ENCODE peak calls at places on chromosome 1, in five cellular contexts. One of them, this sample, is unnamed.
A peak's percentile ranks its signal among the peaks of the same experiment; 100 is the strongest.

GRCh38 chr1:151584278-151584677 is 27.6 kb upstream of the SNX27 start:
- DNase-seq in HL-60: no peak
- DNase-seq in fibroblast of lung: no peak
- DNase-seq in right lobe of liver: no peak
- DNase-seq in esophagus squamous epithelium: no peak
- DNase-seq in this sample: no peak

GRCh38 chr1:10626011-10626731 is 151.4 kb downstream of the PEX14 start:
- DNase-seq in HL-60: no peak
- DNase-seq in fibroblast of lung: no peak
- DNase-seq in right lobe of liver: no peak
- DNase-seq in esophagus squamous epithelium: no peak
- DNase-seq in this sample: no peak

GRCh38 chr1:194568610-194569009 is 1382.2 kb upstream of the B3GALT2 start:
- DNase-seq in HL-60: no peak
- DNase-seq in fibroblast of lung: peak; percentile 13
- DNase-seq in right lobe of liver: no peak
- DNase-seq in esophagus squamous epithelium: no peak
- DNase-seq in this sample: peak; percentile 10

GRCh38 chr1:232450626-232451025 is 179.3 kb downstream of the SIPA1L2 start:
- DNase-seq in HL-60: no peak
- DNase-seq in fibroblast of lung: no peak
- DNase-seq in right lobe of liver: no peak
- DNase-seq in esophagus squamous epithelium: no peak
- DNase-seq in this sample: no peak

GRCh38 chr1:39105061-39105840 is 79.1 kb downstream of the NDUFS5 start:
- DNase-seq in HL-60: no peak
- DNase-seq in fibroblast of lung: peak; percentile 71
- DNase-seq in right lobe of liver: peak; percentile 87
- DNase-seq in esophagus squamous epithelium: no peak
- DNase-seq in this sample: no peak

GRCh38 chr1:34167091-34167788 is 2.2 kb upstream of the CSMD2 start:
- DNase-seq in HL-60: no peak
- DNase-seq in fibroblast of lung: no peak
- DNase-seq in right lobe of liver: no peak
- DNase-seq in esophagus squamous epithelium: no peak
- DNase-seq in this sample: no peak

GRCh38 chr1:69404486-69404885 is 163.2 kb upstream of the LRRC7 start:
- DNase-seq in HL-60: no peak
- DNase-seq in fibroblast of lung: peak; percentile 22
- DNase-seq in right lobe of liver: no peak
- DNase-seq in esophagus squamous epithelium: no peak
- DNase-seq in this sample: no peak

GRCh38 chr1:244048566-244049141 is 2.4 kb upstream of the ZBTB18 start:
- DNase-seq in HL-60: no peak
- DNase-seq in fibroblast of lung: no peak
- DNase-seq in right lobe of liver: no peak
- DNase-seq in esophagus squamous epithelium: no peak
- DNase-seq in this sample: no peak

GRCh38 chr1:197327776-197328364 is 59.8 kb downstream of the CRB1 start:
- DNase-seq in HL-60: no peak
- DNase-seq in fibroblast of lung: peak; percentile 9
- DNase-seq in right lobe of liver: no peak
- DNase-seq in esophagus squamous epithelium: no peak
- DNase-seq in this sample: no peak

GRCh38 chr1:214441119-214441518 is 110.3 kb downstream of the PTPN14 start:
- DNase-seq in HL-60: peak; percentile 42
- DNase-seq in fibroblast of lung: peak; percentile 72
- DNase-seq in right lobe of liver: no peak
- DNase-seq in esophagus squamous epithelium: no peak
- DNase-seq in this sample: peak; percentile 54

GRCh38 chr1:210445485-210445884 is 116.8 kb downstream of the HHAT start:
- DNase-seq in HL-60: no peak
- DNase-seq in fibroblast of lung: no peak
- DNase-seq in right lobe of liver: no peak
- DNase-seq in esophagus squamous epithelium: no peak
- DNase-seq in this sample: no peak

GRCh38 chr1:162939035-162939434 is 78.1 kb upstream of the CCDC190 start:
- DNase-seq in HL-60: no peak
- DNase-seq in fibroblast of lung: no peak
- DNase-seq in right lobe of liver: no peak
- DNase-seq in esophagus squamous epithelium: no peak
- DNase-seq in this sample: no peak

GRCh38 chr1:76317299-76317913 is 242.9 kb downstream of the ST6GALNAC3 start:
- DNase-seq in HL-60: no peak
- DNase-seq in fibroblast of lung: no peak
- DNase-seq in right lobe of liver: no peak
- DNase-seq in esophagus squamous epithelium: no peak
- DNase-seq in this sample: no peak

GRCh38 chr1:203650012-203650836 is 23.6 kb downstream of the ATP2B4 start:
- DNase-seq in HL-60: no peak
- DNase-seq in fibroblast of lung: peak; percentile 80
- DNase-seq in right lobe of liver: peak; percentile 59
- DNase-seq in esophagus squamous epithelium: no peak
- DNase-seq in this sample: no peak

GRCh38 chr1:5906966-5907365 is 85.3 kb downstream of the NPHP4 start:
- DNase-seq in HL-60: no peak
- DNase-seq in fibroblast of lung: no peak
- DNase-seq in right lobe of liver: peak; percentile 39
- DNase-seq in esophagus squamous epithelium: no peak
- DNase-seq in this sample: no peak

GRCh38 chr1:8643542-8644536 is 173.6 kb downstream of the RERE start:
- DNase-seq in HL-60: no peak
- DNase-seq in fibroblast of lung: no peak
- DNase-seq in right lobe of liver: peak; percentile 67
- DNase-seq in esophagus squamous epithelium: no peak
- DNase-seq in this sample: no peak

GRCh38 chr1:27365372-27366112 is 1.2 kb downstream of the MAP3K6 start:
- DNase-seq in HL-60: peak; percentile 75
- DNase-seq in fibroblast of lung: peak; percentile 84
- DNase-seq in right lobe of liver: peak; percentile 88
- DNase-seq in esophagus squamous epithelium: peak; percentile 58
- DNase-seq in this sample: peak; percentile 84

GRCh38 chr1:15322648-15323350 is 75.8 kb downstream of the FHAD1 start:
- DNase-seq in HL-60: no peak
- DNase-seq in fibroblast of lung: no peak
- DNase-seq in right lobe of liver: peak; percentile 62
- DNase-seq in esophagus squamous epithelium: no peak
- DNase-seq in this sample: no peak

GRCh38 chr1:45216861-45217260 is 10.5 kb upstream of the ZSWIM5 start:
- DNase-seq in HL-60: no peak
- DNase-seq in fibroblast of lung: no peak
- DNase-seq in right lobe of liver: no peak
- DNase-seq in esophagus squamous epithelium: no peak
- DNase-seq in this sample: no peak

GRCh38 chr1:69246721-69247120 is 321.0 kb upstream of the LRRC7 start:
- DNase-seq in HL-60: no peak
- DNase-seq in fibroblast of lung: peak; percentile 20
- DNase-seq in right lobe of liver: no peak
- DNase-seq in esophagus squamous epithelium: no peak
- DNase-seq in this sample: no peak

GRCh38 chr1:19438552-19439196 is 46.7 kb downstream of the CAPZB start:
- DNase-seq in HL-60: no peak
- DNase-seq in fibroblast of lung: no peak
- DNase-seq in right lobe of liver: no peak
- DNase-seq in esophagus squamous epithelium: no peak
- DNase-seq in this sample: no peak

GRCh38 chr1:102834688-102835320 is 273.5 kb downstream of the COL11A1 start:
- DNase-seq in HL-60: no peak
- DNase-seq in fibroblast of lung: peak; percentile 54
- DNase-seq in right lobe of liver: no peak
- DNase-seq in esophagus squamous epithelium: no peak
- DNase-seq in this sample: peak; percentile 29

GRCh38 chr1:30607723-30608122 is 115.7 kb downstream of the MATN1 start:
- DNase-seq in HL-60: no peak
- DNase-seq in fibroblast of lung: no peak
- DNase-seq in right lobe of liver: no peak
- DNase-seq in esophagus squamous epithelium: no peak
- DNase-seq in this sample: no peak

GRCh38 chr1:186761358-186761757 is 67.4 kb upstream of the PLA2G4A start:
- DNase-seq in HL-60: no peak
- DNase-seq in fibroblast of lung: no peak
- DNase-seq in right lobe of liver: no peak
- DNase-seq in esophagus squamous epithelium: no peak
- DNase-seq in this sample: no peak

GRCh38 chr1:162233937-162234336 is 142.7 kb downstream of the SPATA46 start:
- DNase-seq in HL-60: no peak
- DNase-seq in fibroblast of lung: no peak
- DNase-seq in right lobe of liver: no peak
- DNase-seq in esophagus squamous epithelium: no peak
- DNase-seq in this sample: no peak

GRCh38 chr1:91764471-91765115 is 121.4 kb downstream of the TGFBR3 start:
- DNase-seq in HL-60: no peak
- DNase-seq in fibroblast of lung: no peak
- DNase-seq in right lobe of liver: no peak
- DNase-seq in esophagus squamous epithelium: no peak
- DNase-seq in this sample: no peak

GRCh38 chr1:24319962-24320361 is 805 bp downstream of the GRHL3 start:
- DNase-seq in HL-60: no peak
- DNase-seq in fibroblast of lung: no peak
- DNase-seq in right lobe of liver: no peak
- DNase-seq in esophagus squamous epithelium: no peak
- DNase-seq in this sample: no peak

GRCh38 chr1:232142403-232143314 is 487.3 kb downstream of the SIPA1L2 start:
- DNase-seq in HL-60: no peak
- DNase-seq in fibroblast of lung: peak; percentile 97
- DNase-seq in right lobe of liver: no peak
- DNase-seq in esophagus squamous epithelium: no peak
- DNase-seq in this sample: peak; percentile 64

GRCh38 chr1:48069662-48070432 is 72.7 kb upstream of the TRABD2B start:
- DNase-seq in HL-60: no peak
- DNase-seq in fibroblast of lung: peak; percentile 45
- DNase-seq in right lobe of liver: no peak
- DNase-seq in esophagus squamous epithelium: no peak
- DNase-seq in this sample: no peak

GRCh38 chr1:182890927-182891610 is 51.9 kb downstream of the DHX9 start:
- DNase-seq in HL-60: no peak
- DNase-seq in fibroblast of lung: no peak
- DNase-seq in right lobe of liver: no peak
- DNase-seq in esophagus squamous epithelium: no peak
- DNase-seq in this sample: no peak

GRCh38 chr1:44776749-44777068 is 1.4 kb downstream of the RPS8 start:
- DNase-seq in HL-60: no peak
- DNase-seq in fibroblast of lung: no peak
- DNase-seq in right lobe of liver: no peak
- DNase-seq in esophagus squamous epithelium: no peak
- DNase-seq in this sample: no peak

GRCh38 chr1:228074954-228075730 is 7.4 kb upstream of the ARF1 start:
- DNase-seq in HL-60: no peak
- DNase-seq in fibroblast of lung: no peak
- DNase-seq in right lobe of liver: no peak
- DNase-seq in esophagus squamous epithelium: no peak
- DNase-seq in this sample: no peak
- H3K27me3 ChIP-seq in HL-60: peaks cover 9% of the 10 kb centered on the region
- H3K27me3 ChIP-seq in fibroblast of lung: peaks cover 3% of the 10 kb centered on the region
- H3K27me3 ChIP-seq in right lobe of liver: no peaks in the 10 kb centered on the region
- H3K27me3 ChIP-seq in esophagus squamous epithelium: peaks cover 28% of the 10 kb centered on the region
- H3K27me3 ChIP-seq in this sample: peaks cover 2% of the 10 kb centered on the region

GRCh38 chr1:46991083-46991923 is 32.2 kb upstream of the CYP4X1 start:
- DNase-seq in HL-60: no peak
- DNase-seq in fibroblast of lung: no peak
- DNase-seq in right lobe of liver: no peak
- DNase-seq in esophagus squamous epithelium: no peak
- DNase-seq in this sample: no peak
- TF ChIP-seq CTCF in HL-60: no peak
- TF ChIP-seq CTCF in fibroblast of lung: no peak
- TF ChIP-seq CTCF in right lobe of liver: peak; percentile 46
- TF ChIP-seq CTCF in esophagus squamous epithelium: no peak
- TF ChIP-seq CTCF in this sample: no peak

GRCh38 chr1:117670996-117671780 is 65.3 kb downstream of the TENT5C start:
- DNase-seq in HL-60: no peak
- DNase-seq in fibroblast of lung: no peak
- DNase-seq in right lobe of liver: no peak
- DNase-seq in esophagus squamous epithelium: no peak
- DNase-seq in this sample: no peak

GRCh38 chr1:117674521-117675400 is 68.9 kb downstream of the TENT5C start:
- DNase-seq in HL-60: peak; percentile 55
- DNase-seq in fibroblast of lung: peak; percentile 31
- DNase-seq in right lobe of liver: no peak
- DNase-seq in esophagus squamous epithelium: no peak
- DNase-seq in this sample: no peak

GRCh38 chr1:117671781-117672501 is 66.1 kb downstream of the TENT5C start:
- DNase-seq in HL-60: peak; percentile 77
- DNase-seq in fibroblast of lung: no peak
- DNase-seq in right lobe of liver: peak; percentile 63
- DNase-seq in esophagus squamous epithelium: no peak
- DNase-seq in this sample: peak; percentile 56

GRCh38 chr1:117672756-117673155 is 66.9 kb downstream of the TENT5C start:
- DNase-seq in HL-60: no peak
- DNase-seq in fibroblast of lung: no peak
- DNase-seq in right lobe of liver: no peak
- DNase-seq in esophagus squamous epithelium: no peak
- DNase-seq in this sample: no peak

DNA sequence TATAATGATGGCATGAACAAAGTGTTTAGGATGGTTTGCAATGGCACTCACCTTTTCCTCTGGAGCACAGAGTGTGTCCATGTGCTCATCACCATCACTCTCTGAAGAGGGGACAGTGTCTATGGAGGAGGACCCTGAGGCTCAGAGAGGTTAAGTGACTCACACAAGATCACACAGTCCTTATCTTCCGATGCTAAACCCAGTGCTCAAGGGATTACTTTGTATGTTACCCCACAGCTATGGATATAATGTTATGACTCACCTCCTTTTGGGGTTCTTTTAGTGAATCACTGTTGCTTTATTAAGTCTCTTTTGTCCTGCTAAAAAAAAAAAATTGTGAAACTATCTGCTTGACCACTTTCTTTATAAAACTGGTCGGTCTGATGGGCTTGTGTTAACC is 67.6 kb downstream of the TENT5C start:
- DNase-seq in HL-60: no peak
- DNase-seq in fibroblast of lung: peak; percentile 86
- DNase-seq in right lobe of liver: no peak
- DNase-seq in esophagus squamous epithelium: no peak
- DNase-seq in this sample: peak; percentile 65
- H3K4me3 ChIP-seq in HL-60: no peak overlapping the region
- H3K4me3 ChIP-seq in fibroblast of lung: no peak overlapping the region
- H3K4me3 ChIP-seq in right lobe of liver: no peak overlapping the region
- H3K4me3 ChIP-seq in esophagus squamous epithelium: no peak overlapping the region
- H3K4me3 ChIP-seq in this sample: no peak overlapping the region

DNA sequence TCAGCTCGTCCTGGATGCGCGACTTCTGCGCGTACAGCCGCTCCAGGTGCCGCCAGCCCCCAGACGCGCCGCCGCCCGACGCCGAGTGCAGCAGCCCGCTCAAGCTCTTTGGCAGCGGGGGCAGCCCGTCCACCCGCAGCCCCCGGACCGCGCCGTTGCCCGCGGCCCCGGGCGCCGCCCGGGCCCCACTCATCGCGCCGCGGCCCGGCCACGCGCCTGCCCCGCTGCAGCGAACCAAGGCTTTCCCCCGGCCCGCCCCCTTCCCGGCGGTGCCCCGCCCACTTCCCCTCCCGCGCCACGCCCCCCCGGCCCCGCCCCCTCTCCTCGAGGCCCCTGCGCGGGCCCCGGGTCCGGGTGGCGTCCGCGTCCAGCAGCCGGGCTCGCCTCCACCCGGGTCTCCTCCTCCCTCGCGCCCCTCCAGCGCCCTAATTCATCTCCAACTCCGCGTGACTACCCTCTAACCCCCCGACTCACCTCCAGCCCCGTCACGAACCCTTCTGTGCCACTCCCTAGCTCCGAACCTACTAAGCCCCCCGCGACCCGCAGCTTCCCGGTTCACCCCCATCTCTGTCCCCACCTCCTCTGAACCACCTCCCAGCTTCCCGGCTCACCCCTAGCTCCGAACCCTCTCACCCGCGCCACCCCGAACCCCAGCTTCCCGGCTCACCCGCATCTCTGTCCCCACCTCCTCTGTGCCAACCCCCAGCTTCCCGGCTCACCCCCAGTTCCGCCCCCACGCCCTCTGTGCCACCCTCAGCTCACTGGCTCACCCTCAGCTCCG is at the start of gene FAM89A:
- DNase-seq in HL-60: peak; percentile 31
- DNase-seq in fibroblast of lung: no peak
- DNase-seq in right lobe of liver: peak; percentile 74
- DNase-seq in esophagus squamous epithelium: no peak
- DNase-seq in this sample: no peak
- H3K27me3 ChIP-seq in HL-60: peaks cover 2% of the 10 kb centered on the region
- H3K27me3 ChIP-seq in fibroblast of lung: peaks cover 5% of the 10 kb centered on the region
- H3K27me3 ChIP-seq in right lobe of liver: no peaks in the 10 kb centered on the region
- H3K27me3 ChIP-seq in esophagus squamous epithelium: peaks cover 30% of the 10 kb centered on the region
- H3K27me3 ChIP-seq in this sample: no peaks in the 10 kb centered on the region

This sample was measured in brain microvascular endothelial cell.